ENCODE peak calls at places on chromosomes 11 and 22, in four cellular contexts. W is aorta, D is neuronal stem cell, C is hepatocyte. L is an unnamed sample.

GRCh38 chr11:46277313-46277622 is 194 bp upstream of the CREB3L1 start:
- DNase-seq in W (no peak), D (no peak), C (peak; percentile 87), L (no peak)

GRCh38 chr11:3854977-3855807 is at the start of gene STIM1:
- DNase-seq in W (peak; percentile 99), D (peak; percentile 95), C (peak; percentile 97), L (peak; percentile 95)

GRCh38 chr11:13109616-13110015 is 100.5 kb downstream of the RASSF10 start:
- DNase-seq in W (no peak), D (no peak), C (no peak), L (no peak)

GRCh38 chr22:20550057-20550817 is 42.8 kb downstream of the MED15 start:
- DNase-seq in W (peak; percentile 44), D (no peak), C (no peak), L (no peak)

GRCh38 chr11:20364412-20364792 is 888 bp downstream of the HTATIP2 start:
- DNase-seq in W (no peak), D (no peak), C (no peak), L (no peak)

GRCh38 chr11:26286472-26287066 is 45.4 kb upstream of the ANO3 start:
- DNase-seq in W (no peak), D (peak; percentile 63), C (peak; percentile 50), L (no peak)

GRCh38 chr11:104782377-104782754 is 115.9 kb downstream of the CASP12 start:
- DNase-seq in W (no peak), D (no peak), C (no peak), L (no peak)

GRCh38 chr11:48172818-48173609 is 43.6 kb upstream of the OR4B1 start:
- DNase-seq in W (peak; percentile 81), D (peak; percentile 53), C (peak; percentile 80), L (peak; percentile 39)

GRCh38 chr11:99638073-99638553 is 617.4 kb downstream of the CNTN5 start:
- DNase-seq in W (no peak), D (no peak), C (no peak), L (no peak)

GRCh38 chr11:69292221-69292648 is 1.7 kb upstream of the MYEOV start:
- DNase-seq in W (peak; percentile 83), D (peak; percentile 17), C (no peak), L (peak; percentile 41)

GRCh38 chr22:31678748-31679147 is 16.7 kb upstream of the PISD start:
- DNase-seq in W (no peak), D (no peak), C (no peak), L (no peak)

GRCh38 chr11:25535462-25535861 is 796.5 kb upstream of the ANO3 start:
- DNase-seq in W (no peak), D (no peak), C (no peak), L (no peak)

GRCh38 chr11:115377882-115378296 is 126.3 kb downstream of the CADM1 start:
- DNase-seq in W (no peak), D (no peak), C (no peak), L (no peak)

GRCh38 chr22:20437253-20438065 is at the start of gene SCARF2:
- DNase-seq in W (peak; percentile 91), D (peak; percentile 56), C (peak; percentile 86), L (no peak)

GRCh38 chr11:18390088-18390487 is 4.3 kb upstream of the LDHA start:
- DNase-seq in W (no peak), D (no peak), C (no peak), L (no peak)

GRCh38 chr11:122758974-122759373 is 79.3 kb upstream of the CRTAM start:
- DNase-seq in W (no peak), D (no peak), C (no peak), L (no peak)

GRCh38 chr11:83680351-83680750 is 394.2 kb upstream of the CCDC90B start:
- DNase-seq in W (no peak), D (no peak), C (no peak), L (no peak)

GRCh38 chr11:11171854-11172253 is 181.2 kb downstream of the CSNK2A3 start:
- DNase-seq in W (no peak), D (no peak), C (no peak), L (peak; percentile 37)

GRCh38 chr11:14342906-14343305 is 16.1 kb downstream of the RRAS2 start:
- DNase-seq in W (no peak), D (no peak), C (no peak), L (no peak)

GRCh38 chr11:79052539-79052938 is 388.3 kb downstream of the TENM4 start:
- DNase-seq in W (no peak), D (no peak), C (no peak), L (no peak)

GRCh38 chr11:85048801-85049200 is 578.3 kb downstream of the DLG2 start:
- DNase-seq in W (no peak), D (no peak), C (no peak), L (no peak)

GRCh38 chr22:25666308-25666707 is 75.7 kb upstream of the MYO18B start:
- DNase-seq in W (no peak), D (no peak), C (peak; percentile 44), L (no peak)

GRCh38 chr11:48307760-48308386 is 1.9 kb downstream of the OR4S1 start:
- DNase-seq in W (no peak), D (peak; percentile 1), C (peak; percentile 21), L (peak; percentile 1)

GRCh38 chr11:79538775-79539174 is 97.9 kb upstream of the TENM4 start:
- DNase-seq in W (no peak), D (no peak), C (no peak), L (no peak)

GRCh38 chr22:44557064-44557748 is 59.2 kb upstream of the RTL6 start:
- DNase-seq in W (no peak), D (no peak), C (no peak), L (no peak)

GRCh38 chr11:19967796-19968195 is 192.5 kb downstream of the DBX1 start:
- DNase-seq in W (no peak), D (no peak), C (no peak), L (no peak)

GRCh38 chr11:48170840-48171233 is 45.8 kb upstream of the OR4B1 start:
- DNase-seq in W (no peak), D (no peak), C (peak; percentile 16), L (no peak)

GRCh38 chr11:60334005-60334620 is 7.1 kb downstream of the MS4A6E start:
- DNase-seq in W (no peak), D (peak; percentile 71), C (peak; percentile 69), L (peak; percentile 6)

GRCh38 chr11:119711476-119711875 is 17.5 kb downstream of the NECTIN1 start:
- DNase-seq in W (no peak), D (no peak), C (no peak), L (no peak)
- H3K4me1 ChIP-seq in W (no peaks in the 10 kb centered on the region), D (peaks cover 21% of the 10 kb centered on the region), C (peaks cover 33% of the 10 kb centered on the region), L (no peaks in the 10 kb centered on the region)

DNA sequence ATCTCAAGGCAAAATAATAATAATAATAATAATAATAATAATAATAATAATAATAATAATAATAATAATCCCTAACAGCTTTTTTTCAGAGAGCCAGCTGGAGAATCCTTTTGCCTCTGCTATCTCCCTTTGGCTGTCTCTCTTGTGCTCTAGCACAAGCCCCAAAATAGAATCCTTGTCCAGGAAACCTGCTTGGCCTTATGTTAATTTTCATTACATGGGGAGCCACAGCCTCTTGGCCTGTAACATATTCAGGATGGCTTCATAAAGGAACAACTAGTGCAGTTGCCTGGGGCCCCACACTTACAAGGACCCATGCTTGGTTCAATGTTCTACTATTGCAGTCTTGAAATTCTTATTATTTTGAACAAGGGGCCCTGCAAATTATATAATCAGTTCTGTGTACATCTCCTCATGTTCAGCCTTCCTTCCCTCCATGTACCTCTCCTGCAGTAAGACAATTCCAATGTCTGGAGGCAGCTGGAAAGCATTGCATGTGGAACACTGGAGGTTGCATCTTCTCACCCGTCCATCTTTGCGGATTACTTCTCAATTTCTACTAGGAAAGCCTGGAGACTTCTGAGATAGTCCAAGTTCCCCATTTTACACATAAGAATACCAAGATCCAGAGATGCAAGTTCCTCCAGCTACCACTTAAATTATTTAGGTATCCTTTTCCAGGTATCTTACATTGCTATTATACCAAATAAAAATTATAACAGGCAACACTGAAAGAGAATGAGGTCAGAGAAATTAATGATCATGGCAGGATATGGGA is 37.8 kb upstream of the SORL1 start:
- DNase-seq in W (no peak), D (no peak), C (no peak), L (no peak)
- H3K27me3 ChIP-seq in W (no peaks in the 10 kb centered on the region), D (no peaks in the 10 kb centered on the region), C (no peaks in the 10 kb centered on the region), L (no peaks in the 10 kb centered on the region)

GRCh38 chr11:1054143-1055108 is 17.9 kb upstream of the MUC6 start:
- DNase-seq in W (peak; percentile 70), D (no peak), C (no peak), L (no peak)
- H3K27ac ChIP-seq in W (no peak overlapping the region), D (no peak overlapping the region), C (no peak overlapping the region), L (no peak overlapping the region)

GRCh38 chr11:64766881-64767280 is 7.1 kb upstream of the PYGM start:
- DNase-seq in W (peak; percentile 70), D (no peak), C (no peak), L (no peak)
- H3K4me1 ChIP-seq in W (peaks cover 1% of the 10 kb centered on the region), D (peaks cover 34% of the 10 kb centered on the region), C (no peaks in the 10 kb centered on the region), L (peaks cover 66% of the 10 kb centered on the region)

DNA sequence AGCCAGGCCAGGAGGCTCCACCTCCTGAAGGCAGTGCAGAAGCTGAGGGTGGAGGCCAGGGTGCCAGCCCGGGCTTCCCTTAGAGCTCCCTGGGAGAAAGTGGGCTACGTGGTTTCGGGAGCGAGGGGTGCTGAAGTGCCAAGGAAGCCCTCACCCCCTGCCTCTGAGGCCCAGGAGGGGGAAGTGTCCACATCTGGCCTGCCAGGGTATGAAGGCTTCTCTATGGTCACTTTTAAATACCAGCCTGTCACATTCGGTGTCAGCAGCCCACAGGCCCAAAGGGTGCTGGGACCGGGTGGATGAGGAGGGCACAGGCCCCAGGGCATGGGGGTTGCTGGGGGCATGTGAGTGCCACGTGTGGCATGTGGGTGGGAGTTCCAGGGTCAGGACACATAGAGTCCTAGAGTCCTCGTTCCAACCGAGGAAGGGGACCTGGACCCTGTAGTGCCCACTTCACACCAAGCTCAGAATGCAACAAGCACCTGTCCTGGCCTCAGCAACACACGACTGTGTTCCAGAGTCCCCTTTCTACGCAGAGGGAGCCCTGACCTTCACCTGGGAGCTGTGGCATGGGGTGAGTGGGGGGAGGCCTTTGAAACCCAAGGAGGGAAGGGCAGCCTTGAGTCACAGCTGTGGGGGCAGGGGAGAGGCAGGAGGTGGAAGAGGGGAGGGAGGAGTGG is 1.7 kb downstream of the SHISA8 start:
- DNase-seq in W (no peak), D (no peak), C (no peak), L (no peak)
- H3K27me3 ChIP-seq in W (peaks cover 1% of the 10 kb centered on the region), D (peaks cover 71% of the 10 kb centered on the region), C (peaks cover 81% of the 10 kb centered on the region), L (peaks cover 51% of the 10 kb centered on the region)

GRCh38 chr22:22770881-22771280 is 116.7 kb upstream of the IGLL5 start:
- DNase-seq in W (no peak), D (no peak), C (no peak), L (no peak)
- H3K27ac ChIP-seq in W (no peak overlapping the region), D (no peak overlapping the region), C (no peak overlapping the region), L (no peak overlapping the region)

GRCh38 chr11:94788396-94788795 is 20.2 kb downstream of the AMOTL1 start:
- DNase-seq in W (no peak), D (no peak), C (peak; percentile 49), L (no peak)

GRCh38 chr11:94793002-94793401 is 24.8 kb downstream of the AMOTL1 start:
- DNase-seq in W (no peak), D (no peak), C (no peak), L (no peak)

GRCh38 chr11:94792453-94792852 is 24.3 kb downstream of the AMOTL1 start:
- DNase-seq in W (no peak), D (no peak), C (no peak), L (no peak)

GRCh38 chr11:94791216-94791889 is 23.2 kb downstream of the AMOTL1 start:
- DNase-seq in W (no peak), D (no peak), C (no peak), L (no peak)

DNA sequence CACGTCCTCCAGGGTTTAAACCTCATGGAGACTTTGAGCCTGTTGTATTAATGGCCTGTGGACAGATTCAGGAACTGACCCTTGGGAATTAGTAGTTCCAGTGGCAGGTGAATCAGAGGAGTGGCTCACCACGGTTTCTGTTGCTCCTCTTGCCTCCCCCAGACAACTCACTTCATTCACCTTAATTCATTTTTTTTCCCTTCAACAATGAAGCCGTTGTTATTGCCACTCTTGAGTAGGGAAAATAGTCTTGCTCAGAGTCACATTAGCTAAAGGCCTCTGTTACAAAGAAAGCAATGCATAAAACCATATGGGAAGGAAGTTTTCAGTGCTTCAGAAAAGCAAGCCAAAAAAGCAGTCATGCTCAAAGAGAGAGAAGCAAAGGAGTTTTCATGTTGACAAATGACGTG is 22.6 kb downstream of the AMOTL1 start:
- DNase-seq in W (no peak), D (no peak), C (no peak), L (no peak)
- H3K4me1 ChIP-seq in W (peaks cover 5% of the 10 kb centered on the region), D (peaks cover 3% of the 10 kb centered on the region), C (peaks cover 60% of the 10 kb centered on the region), L (no peaks in the 10 kb centered on the region)